ENCODE peak calls at places on chromosomes 16 and 17, in five cellular contexts. One of them, this sample, is unnamed.

GRCh38 chr16:24217456-24217855 is 38.7 kb upstream of the CACNG3 start:
- DNase-seq in T-helper 9 cell: no peak
- DNase-seq in IMR-90: no peak
- DNase-seq in fibroblast of pulmonary artery: no peak
- DNase-seq in sigmoid colon: no peak
- DNase-seq in this sample: no peak

GRCh38 chr17:70017112-70017511 is 57.9 kb upstream of the KCNJ16 start:
- DNase-seq in T-helper 9 cell: no peak
- DNase-seq in IMR-90: no peak
- DNase-seq in fibroblast of pulmonary artery: no peak
- DNase-seq in sigmoid colon: no peak
- DNase-seq in this sample: no peak

GRCh38 chr16:1102921-1103648 is 7.0 kb upstream of the C1QTNF8 start:
- DNase-seq in sigmoid colon: no peak
- DNase-seq in fibroblast of pulmonary artery: peak; percentile 16
- DNase-seq in T-helper 9 cell: peak; percentile 73
- DNase-seq in IMR-90: no peak
- DNase-seq in this sample: peak; percentile 78

GRCh38 chr16:56999409-57000270 is 10.3 kb downstream of the NLRC5 start:
- DNase-seq in fibroblast of pulmonary artery: no peak
- DNase-seq in sigmoid colon: peak; percentile 47
- DNase-seq in IMR-90: no peak
- DNase-seq in T-helper 9 cell: peak; percentile 40
- DNase-seq in this sample: peak; percentile 45

GRCh38 chr17:44792276-44792675 is 33.5 kb downstream of the ADAM11 start:
- DNase-seq in sigmoid colon: no peak
- DNase-seq in IMR-90: peak; percentile 73
- DNase-seq in fibroblast of pulmonary artery: peak; percentile 33
- DNase-seq in T-helper 9 cell: no peak
- DNase-seq in this sample: no peak

GRCh38 chr16:67169642-67170167 is 633 bp upstream of the NOL3 start:
- DNase-seq in fibroblast of pulmonary artery: no peak
- DNase-seq in sigmoid colon: no peak
- DNase-seq in T-helper 9 cell: no peak
- DNase-seq in IMR-90: no peak
- DNase-seq in this sample: no peak

GRCh38 chr17:33750943-33751701 is 458.0 kb upstream of the ASIC2 start:
- DNase-seq in T-helper 9 cell: peak; percentile 49
- DNase-seq in fibroblast of pulmonary artery: peak; percentile 70
- DNase-seq in sigmoid colon: peak; percentile 75
- DNase-seq in IMR-90: peak; percentile 42
- DNase-seq in this sample: peak; percentile 86

GRCh38 chr17:78742901-78743300 is 39.2 kb downstream of the CYTH1 start:
- DNase-seq in sigmoid colon: no peak
- DNase-seq in T-helper 9 cell: no peak
- DNase-seq in IMR-90: no peak
- DNase-seq in fibroblast of pulmonary artery: no peak
- DNase-seq in this sample: no peak

GRCh38 chr16:75203106-75203505 is 3.9 kb downstream of the CTRB2 start:
- DNase-seq in IMR-90: no peak
- DNase-seq in T-helper 9 cell: no peak
- DNase-seq in fibroblast of pulmonary artery: no peak
- DNase-seq in sigmoid colon: peak; percentile 59
- DNase-seq in this sample: peak; percentile 19

GRCh38 chr16:58024673-58025350 is 742 bp upstream of the MMP15 start:
- DNase-seq in IMR-90: no peak
- DNase-seq in T-helper 9 cell: no peak
- DNase-seq in sigmoid colon: no peak
- DNase-seq in fibroblast of pulmonary artery: no peak
- DNase-seq in this sample: no peak

GRCh38 chr16:20838250-20838649 is 31.9 kb downstream of the REXO5 start:
- DNase-seq in IMR-90: no peak
- DNase-seq in sigmoid colon: no peak
- DNase-seq in T-helper 9 cell: no peak
- DNase-seq in fibroblast of pulmonary artery: no peak
- DNase-seq in this sample: no peak

GRCh38 chr16:83689385-83689831 is 118.4 kb upstream of the HSBP1 start:
- DNase-seq in T-helper 9 cell: no peak
- DNase-seq in sigmoid colon: no peak
- DNase-seq in fibroblast of pulmonary artery: peak; percentile 90
- DNase-seq in IMR-90: peak; percentile 94
- DNase-seq in this sample: no peak

GRCh38 chr17:29014716-29015115 is 8.9 kb upstream of the SEZ6 start:
- DNase-seq in fibroblast of pulmonary artery: no peak
- DNase-seq in T-helper 9 cell: no peak
- DNase-seq in sigmoid colon: no peak
- DNase-seq in IMR-90: no peak
- DNase-seq in this sample: no peak

GRCh38 chr17:78374631-78375274 is 3.7 kb upstream of the PGS1 start:
- DNase-seq in sigmoid colon: no peak
- DNase-seq in T-helper 9 cell: no peak
- DNase-seq in IMR-90: peak; percentile 90
- DNase-seq in fibroblast of pulmonary artery: peak; percentile 90
- DNase-seq in this sample: no peak

GRCh38 chr17:67316776-67317175 is 49.6 kb downstream of the PSMD12 start:
- DNase-seq in fibroblast of pulmonary artery: no peak
- DNase-seq in IMR-90: no peak
- DNase-seq in sigmoid colon: no peak
- DNase-seq in T-helper 9 cell: no peak
- DNase-seq in this sample: no peak

GRCh38 chr17:59330314-59330942 is 1.0 kb upstream of the YPEL2 start:
- DNase-seq in T-helper 9 cell: no peak
- DNase-seq in fibroblast of pulmonary artery: no peak
- DNase-seq in sigmoid colon: peak; percentile 77
- DNase-seq in IMR-90: no peak
- DNase-seq in this sample: peak; percentile 69

GRCh38 chr17:72430611-72431432 is 310.0 kb downstream of the SOX9 start:
- DNase-seq in sigmoid colon: no peak
- DNase-seq in IMR-90: no peak
- DNase-seq in fibroblast of pulmonary artery: no peak
- DNase-seq in T-helper 9 cell: no peak
- DNase-seq in this sample: no peak

GRCh38 chr17:46822388-46822921 is 4.0 kb upstream of the WNT3 start:
- DNase-seq in fibroblast of pulmonary artery: no peak
- DNase-seq in T-helper 9 cell: no peak
- DNase-seq in sigmoid colon: no peak
- DNase-seq in IMR-90: no peak
- DNase-seq in this sample: no peak

GRCh38 chr17:53628011-53628410 is 194.7 kb upstream of the KIF2B start:
- DNase-seq in T-helper 9 cell: no peak
- DNase-seq in sigmoid colon: no peak
- DNase-seq in fibroblast of pulmonary artery: peak; percentile 43
- DNase-seq in IMR-90: peak; percentile 61
- DNase-seq in this sample: no peak

GRCh38 chr17:41918392-41919164 is at the start of gene ACLY:
- DNase-seq in sigmoid colon: peak; percentile 98
- DNase-seq in T-helper 9 cell: peak; percentile 90
- DNase-seq in IMR-90: peak; percentile 95
- DNase-seq in fibroblast of pulmonary artery: peak; percentile 96
- DNase-seq in this sample: peak; percentile 98

GRCh38 chr16:57970971-57971370 is at the start of gene CNGB1:
- DNase-seq in T-helper 9 cell: no peak
- DNase-seq in sigmoid colon: no peak
- DNase-seq in fibroblast of pulmonary artery: no peak
- DNase-seq in IMR-90: no peak
- DNase-seq in this sample: no peak

GRCh38 chr16:85553436-85554113 is 59.5 kb upstream of the GSE1 start:
- DNase-seq in IMR-90: peak; percentile 34
- DNase-seq in fibroblast of pulmonary artery: peak; percentile 54
- DNase-seq in T-helper 9 cell: peak; percentile 29
- DNase-seq in sigmoid colon: no peak
- DNase-seq in this sample: peak; percentile 79

GRCh38 chr17:83079340-83079747 is at the start of gene METRNL:
- DNase-seq in IMR-90: peak; percentile 50
- DNase-seq in fibroblast of pulmonary artery: peak; percentile 62
- DNase-seq in sigmoid colon: peak; percentile 92
- DNase-seq in T-helper 9 cell: peak; percentile 50
- DNase-seq in this sample: peak; percentile 91

This sample was measured in sciatic nerve.